ENCODE peak calls at places on chromosomes 3 and 15, in nine cellular contexts. Y, D, T, A, B, H, Z, F and O are unnamed samples.
A peak's percentile ranks its signal among the peaks of the same experiment; 100 is the strongest.

GRCh38 chr15:35307676-35308075 is 222.6 kb upstream of the NANOGP8 start:
- DNase-seq in Y (no peak), D (no peak), T (no peak), A (no peak), B (no peak), H (no peak), Z (no peak), F (no peak), O (no peak)

GRCh38 chr3:194998948-194999347 is 272.0 kb downstream of the XXYLT1 start:
- DNase-seq in Y (no peak), D (no peak), T (no peak), A (no peak), B (no peak), H (no peak), Z (no peak), F (no peak), O (no peak)

GRCh38 chr15:74269362-74270035 is 33.4 kb downstream of the CCDC33 start:
- DNase-seq in Y (no peak), D (no peak), T (no peak), A (no peak), B (no peak), H (no peak), Z (no peak), F (no peak), O (no peak)

GRCh38 chr3:13148126-13148525 is 74.9 kb upstream of the IQSEC1 start:
- DNase-seq in Y (no peak), D (no peak), T (no peak), A (no peak), B (no peak), H (no peak), Z (no peak), F (no peak), O (no peak)

GRCh38 chr15:34693053-34693744 is 61.6 kb downstream of the GJD2 start:
- DNase-seq in Y (peak; percentile 66), D (no peak), T (no peak), A (no peak), B (no peak), H (no peak), Z (no peak), F (no peak), O (no peak)

GRCh38 chr15:57610130-57610529 is 18.4 kb downstream of the MYZAP start:
- DNase-seq in Y (peak; percentile 90), D (peak; percentile 62), T (no peak), A (no peak), B (no peak), H (no peak), Z (no peak), F (no peak), O (no peak)

GRCh38 chr15:43268111-43269105 is 1.7 kb upstream of the TGM5 start:
- DNase-seq in Y (peak; percentile 33), D (no peak), T (no peak), A (no peak), B (no peak), H (no peak), Z (no peak), F (no peak), O (no peak)

GRCh38 chr15:95698230-95698629 is 632.3 kb upstream of the NR2F2 start:
- DNase-seq in Y (no peak), D (no peak), T (no peak), A (no peak), B (no peak), H (no peak), Z (no peak), F (no peak), O (no peak)

GRCh38 chr3:41000471-41000870 is 198.8 kb upstream of the CTNNB1 start:
- DNase-seq in Y (peak; percentile 24), D (peak; percentile 36), T (no peak), A (no peak), B (no peak), H (no peak), Z (no peak), F (no peak), O (no peak)

GRCh38 chr3:141421639-141422319 is 53.5 kb downstream of the ZBTB38 start:
- DNase-seq in Y (no peak), D (peak; percentile 70), T (no peak), A (no peak), B (no peak), H (no peak), Z (no peak), F (no peak), O (peak; percentile 79)

GRCh38 chr3:194034556-194035336 is 101.2 kb upstream of the HES1 start:
- DNase-seq in Y (no peak), D (no peak), T (no peak), A (no peak), B (no peak), H (no peak), Z (no peak), F (no peak), O (no peak)

GRCh38 chr3:79810101-79810500 is 42.3 kb upstream of the ROBO1 start:
- DNase-seq in Y (no peak), D (no peak), T (no peak), A (no peak), B (no peak), H (no peak), Z (no peak), F (no peak), O (no peak)

GRCh38 chr3:187713504-187713903 is 11.1 kb upstream of the RTP2 start:
- DNase-seq in Y (peak; percentile 33), D (peak; percentile 49), T (no peak), A (no peak), B (no peak), H (no peak), Z (no peak), F (no peak), O (no peak)

GRCh38 chr15:73685561-73685960 is 1.4 kb downstream of the CD276 start:
- DNase-seq in Y (no peak), D (peak; percentile 25), T (no peak), A (no peak), B (no peak), H (no peak), Z (no peak), F (no peak), O (no peak)

GRCh38 chr3:190012784-190013183 is 107.9 kb downstream of the P3H2 start:
- DNase-seq in Y (peak; percentile 23), D (no peak), T (no peak), A (no peak), B (no peak), H (no peak), Z (no peak), F (no peak), O (no peak)

GRCh38 chr3:132196113-132196512 is 121.1 kb upstream of the ACP3 start:
- DNase-seq in Y (no peak), D (no peak), T (no peak), A (no peak), B (no peak), H (no peak), Z (no peak), F (no peak), O (no peak)

GRCh38 chr3:133488785-133489367 is 84.6 kb upstream of the CDV3 start:
- DNase-seq in Y (peak; percentile 34), D (peak; percentile 72), T (no peak), A (no peak), B (no peak), H (no peak), Z (no peak), F (peak; percentile 9), O (no peak)

GRCh38 chr15:40893019-40893723 is 1.1 kb upstream of the VPS18 start:
- DNase-seq in Y (no peak), D (no peak), T (no peak), A (peak; percentile 7), B (no peak), H (no peak), Z (no peak), F (no peak), O (no peak)

GRCh38 chr3:187746059-187746453 is 788 bp upstream of the BCL6 start:
- DNase-seq in Y (no peak), D (peak; percentile 42), T (no peak), A (no peak), B (no peak), H (no peak), Z (no peak), F (no peak), O (no peak)

GRCh38 chr3:17063591-17063990 is 178.8 kb downstream of the PLCL2 start:
- DNase-seq in Y (no peak), D (no peak), T (no peak), A (no peak), B (no peak), H (no peak), Z (no peak), F (no peak), O (no peak)

GRCh38 chr3:178028933-178029332 is 507.3 kb upstream of the KCNMB2 start:
- DNase-seq in Y (no peak), D (no peak), T (no peak), A (no peak), B (no peak), H (no peak), Z (no peak), F (no peak), O (no peak)

GRCh38 chr3:163939926-163940325 is 1138.4 kb downstream of the SI start:
- DNase-seq in Y (peak; percentile 74), D (peak; percentile 2), T (no peak), A (no peak), B (no peak), H (no peak), Z (no peak), F (peak; percentile 33), O (no peak)

GRCh38 chr15:25208735-25209134 is 230.1 kb downstream of the UBE3A start:
- DNase-seq in Y (no peak), D (no peak), T (no peak), A (no peak), B (no peak), H (no peak), Z (no peak), F (no peak), O (no peak)

GRCh38 chr15:57606816-57607215 is 15.1 kb downstream of the MYZAP start:
- DNase-seq in Y (no peak), D (no peak), T (no peak), A (no peak), B (no peak), H (no peak), Z (no peak), F (no peak), O (no peak)

GRCh38 chr3:65847947-65848346 is 190.8 kb downstream of the MAGI1 start:
- DNase-seq in Y (no peak), D (no peak), T (no peak), A (no peak), B (no peak), H (no peak), Z (no peak), F (no peak), O (no peak)

GRCh38 chr15:62665449-62665848 is 377.1 kb upstream of the TPM1 start:
- DNase-seq in Y (peak; percentile 10), D (peak; percentile 97), T (no peak), A (no peak), B (no peak), H (no peak), Z (no peak), F (no peak), O (no peak)